ENCODE peak calls at places on chromosomes 7 and 10, in nine cellular contexts. One of them, this sample, is unnamed.

GRCh38 chr7:39898867-39899266 is 51.2 kb upstream of the CDK13 start:
- DNase-seq in GM23338: no peak
- DNase-seq in pancreas: no peak
- DNase-seq in bronchial epithelial cell: no peak
- DNase-seq in AG09319: no peak
- DNase-seq in activated CD8-positive, alpha-beta T cell treated with anti-CD3 and anti-CD28 coated beads for 36 hours: no peak
- DNase-seq in A549: no peak
- DNase-seq in cardiac fibroblast: no peak
- DNase-seq in Calu3: no peak
- DNase-seq in this sample: no peak

GRCh38 chr7:45930967-45931366 is 9.9 kb upstream of the IGFBP3 start:
- DNase-seq in bronchial epithelial cell: no peak
- DNase-seq in activated CD8-positive, alpha-beta T cell treated with anti-CD3 and anti-CD28 coated beads for 36 hours: no peak
- DNase-seq in pancreas: no peak
- DNase-seq in AG09319: no peak
- DNase-seq in cardiac fibroblast: no peak
- DNase-seq in A549: no peak
- DNase-seq in GM23338: no peak
- DNase-seq in Calu3: no peak
- DNase-seq in this sample: no peak

GRCh38 chr10:16425449-16425848 is 11.4 kb upstream of the PTER start:
- DNase-seq in Calu3: no peak
- DNase-seq in bronchial epithelial cell: peak; percentile 8
- DNase-seq in A549: no peak
- DNase-seq in AG09319: no peak
- DNase-seq in GM23338: no peak
- DNase-seq in pancreas: no peak
- DNase-seq in cardiac fibroblast: no peak
- DNase-seq in activated CD8-positive, alpha-beta T cell treated with anti-CD3 and anti-CD28 coated beads for 36 hours: no peak
- DNase-seq in this sample: no peak

GRCh38 chr7:157689269-157690057 is 352.7 kb downstream of the DNAJB6 start:
- DNase-seq in AG09319: no peak
- DNase-seq in A549: no peak
- DNase-seq in activated CD8-positive, alpha-beta T cell treated with anti-CD3 and anti-CD28 coated beads for 36 hours: no peak
- DNase-seq in GM23338: no peak
- DNase-seq in Calu3: no peak
- DNase-seq in bronchial epithelial cell: no peak
- DNase-seq in pancreas: no peak
- DNase-seq in cardiac fibroblast: no peak
- DNase-seq in this sample: peak; percentile 47

GRCh38 chr10:38212460-38212859 is 118.3 kb downstream of the ZNF37A start:
- DNase-seq in Calu3: no peak
- DNase-seq in GM23338: no peak
- DNase-seq in A549: no peak
- DNase-seq in bronchial epithelial cell: no peak
- DNase-seq in cardiac fibroblast: no peak
- DNase-seq in activated CD8-positive, alpha-beta T cell treated with anti-CD3 and anti-CD28 coated beads for 36 hours: no peak
- DNase-seq in pancreas: no peak
- DNase-seq in AG09319: no peak
- DNase-seq in this sample: no peak

GRCh38 chr10:48551796-48552591 is 52.9 kb downstream of the ARHGAP22 start:
- DNase-seq in A549: peak; percentile 61
- DNase-seq in bronchial epithelial cell: peak; percentile 26
- DNase-seq in pancreas: no peak
- DNase-seq in cardiac fibroblast: peak; percentile 61
- DNase-seq in GM23338: peak; percentile 73
- DNase-seq in Calu3: peak; percentile 25
- DNase-seq in activated CD8-positive, alpha-beta T cell treated with anti-CD3 and anti-CD28 coated beads for 36 hours: peak; percentile 54
- DNase-seq in AG09319: peak; percentile 35
- DNase-seq in this sample: peak; percentile 40

GRCh38 chr7:92051655-92052054 is 82.6 kb downstream of the CYP51A1 start:
- DNase-seq in GM23338: no peak
- DNase-seq in AG09319: no peak
- DNase-seq in bronchial epithelial cell: no peak
- DNase-seq in cardiac fibroblast: no peak
- DNase-seq in Calu3: no peak
- DNase-seq in activated CD8-positive, alpha-beta T cell treated with anti-CD3 and anti-CD28 coated beads for 36 hours: no peak
- DNase-seq in A549: no peak
- DNase-seq in pancreas: no peak
- DNase-seq in this sample: no peak

GRCh38 chr7:2637066-2637471 is 5.3 kb downstream of the TTYH3 start:
- DNase-seq in Calu3: no peak
- DNase-seq in activated CD8-positive, alpha-beta T cell treated with anti-CD3 and anti-CD28 coated beads for 36 hours: no peak
- DNase-seq in pancreas: no peak
- DNase-seq in A549: no peak
- DNase-seq in cardiac fibroblast: no peak
- DNase-seq in AG09319: no peak
- DNase-seq in GM23338: no peak
- DNase-seq in bronchial epithelial cell: no peak
- DNase-seq in this sample: no peak

GRCh38 chr10:4195214-4195613 is 410.2 kb upstream of the KLF6 start:
- DNase-seq in activated CD8-positive, alpha-beta T cell treated with anti-CD3 and anti-CD28 coated beads for 36 hours: no peak
- DNase-seq in GM23338: no peak
- DNase-seq in Calu3: no peak
- DNase-seq in AG09319: no peak
- DNase-seq in A549: peak; percentile 15
- DNase-seq in cardiac fibroblast: peak; percentile 83
- DNase-seq in pancreas: no peak
- DNase-seq in bronchial epithelial cell: peak; percentile 78
- DNase-seq in this sample: no peak

GRCh38 chr10:48369501-48369900 is 63.0 kb downstream of the MAPK8 start:
- DNase-seq in bronchial epithelial cell: no peak
- DNase-seq in cardiac fibroblast: no peak
- DNase-seq in A549: no peak
- DNase-seq in GM23338: no peak
- DNase-seq in activated CD8-positive, alpha-beta T cell treated with anti-CD3 and anti-CD28 coated beads for 36 hours: no peak
- DNase-seq in pancreas: no peak
- DNase-seq in Calu3: no peak
- DNase-seq in AG09319: no peak
- DNase-seq in this sample: no peak

GRCh38 chr7:93958216-93958615 is 36.7 kb downstream of the GNG11 start:
- DNase-seq in AG09319: no peak
- DNase-seq in cardiac fibroblast: peak; percentile 65
- DNase-seq in bronchial epithelial cell: peak; percentile 52
- DNase-seq in A549: no peak
- DNase-seq in GM23338: no peak
- DNase-seq in activated CD8-positive, alpha-beta T cell treated with anti-CD3 and anti-CD28 coated beads for 36 hours: no peak
- DNase-seq in Calu3: no peak
- DNase-seq in pancreas: no peak
- DNase-seq in this sample: no peak

GRCh38 chr7:98826811-98827231 is 43.0 kb downstream of the TMEM130 start:
- DNase-seq in activated CD8-positive, alpha-beta T cell treated with anti-CD3 and anti-CD28 coated beads for 36 hours: no peak
- DNase-seq in A549: no peak
- DNase-seq in AG09319: no peak
- DNase-seq in cardiac fibroblast: no peak
- DNase-seq in bronchial epithelial cell: no peak
- DNase-seq in Calu3: no peak
- DNase-seq in pancreas: peak; percentile 43
- DNase-seq in GM23338: peak; percentile 48
- DNase-seq in this sample: no peak

GRCh38 chr10:48406204-48406603 is 99.7 kb downstream of the MAPK8 start:
- DNase-seq in bronchial epithelial cell: peak; percentile 93
- DNase-seq in activated CD8-positive, alpha-beta T cell treated with anti-CD3 and anti-CD28 coated beads for 36 hours: no peak
- DNase-seq in pancreas: no peak
- DNase-seq in GM23338: no peak
- DNase-seq in cardiac fibroblast: peak; percentile 46
- DNase-seq in A549: peak; percentile 2
- DNase-seq in Calu3: no peak
- DNase-seq in AG09319: no peak
- DNase-seq in this sample: no peak

GRCh38 chr7:92767427-92767826 is 68.9 kb downstream of the CDK6 start:
- DNase-seq in cardiac fibroblast: peak; percentile 45
- DNase-seq in bronchial epithelial cell: peak; percentile 35
- DNase-seq in pancreas: no peak
- DNase-seq in activated CD8-positive, alpha-beta T cell treated with anti-CD3 and anti-CD28 coated beads for 36 hours: no peak
- DNase-seq in GM23338: no peak
- DNase-seq in A549: no peak
- DNase-seq in AG09319: no peak
- DNase-seq in Calu3: no peak
- DNase-seq in this sample: no peak

GRCh38 chr7:116653204-116653603 is 18.8 kb upstream of the MET start:
- DNase-seq in AG09319: no peak
- DNase-seq in cardiac fibroblast: peak; percentile 80
- DNase-seq in activated CD8-positive, alpha-beta T cell treated with anti-CD3 and anti-CD28 coated beads for 36 hours: no peak
- DNase-seq in pancreas: no peak
- DNase-seq in GM23338: no peak
- DNase-seq in A549: no peak
- DNase-seq in bronchial epithelial cell: peak; percentile 99
- DNase-seq in Calu3: peak; percentile 49
- DNase-seq in this sample: no peak

GRCh38 chr7:133044722-133045473 is 37.0 kb downstream of the CHCHD3 start:
- DNase-seq in GM23338: peak; percentile 82
- DNase-seq in pancreas: no peak
- DNase-seq in Calu3: no peak
- DNase-seq in cardiac fibroblast: no peak
- DNase-seq in A549: no peak
- DNase-seq in AG09319: no peak
- DNase-seq in activated CD8-positive, alpha-beta T cell treated with anti-CD3 and anti-CD28 coated beads for 36 hours: no peak
- DNase-seq in bronchial epithelial cell: no peak
- DNase-seq in this sample: peak; percentile 24

GRCh38 chr7:75737856-75738603 is 711 bp downstream of the HIP1 start:
- DNase-seq in cardiac fibroblast: no peak
- DNase-seq in A549: no peak
- DNase-seq in GM23338: peak; percentile 59
- DNase-seq in pancreas: no peak
- DNase-seq in bronchial epithelial cell: no peak
- DNase-seq in Calu3: no peak
- DNase-seq in activated CD8-positive, alpha-beta T cell treated with anti-CD3 and anti-CD28 coated beads for 36 hours: no peak
- DNase-seq in AG09319: no peak
- DNase-seq in this sample: peak; percentile 49

GRCh38 chr10:133045556-133046483 is 41.9 kb upstream of the ADGRA1 start:
- DNase-seq in A549: no peak
- DNase-seq in GM23338: no peak
- DNase-seq in Calu3: no peak
- DNase-seq in bronchial epithelial cell: no peak
- DNase-seq in AG09319: no peak
- DNase-seq in pancreas: peak; percentile 26
- DNase-seq in activated CD8-positive, alpha-beta T cell treated with anti-CD3 and anti-CD28 coated beads for 36 hours: no peak
- DNase-seq in cardiac fibroblast: no peak
- DNase-seq in this sample: peak; percentile 36

DNA sequence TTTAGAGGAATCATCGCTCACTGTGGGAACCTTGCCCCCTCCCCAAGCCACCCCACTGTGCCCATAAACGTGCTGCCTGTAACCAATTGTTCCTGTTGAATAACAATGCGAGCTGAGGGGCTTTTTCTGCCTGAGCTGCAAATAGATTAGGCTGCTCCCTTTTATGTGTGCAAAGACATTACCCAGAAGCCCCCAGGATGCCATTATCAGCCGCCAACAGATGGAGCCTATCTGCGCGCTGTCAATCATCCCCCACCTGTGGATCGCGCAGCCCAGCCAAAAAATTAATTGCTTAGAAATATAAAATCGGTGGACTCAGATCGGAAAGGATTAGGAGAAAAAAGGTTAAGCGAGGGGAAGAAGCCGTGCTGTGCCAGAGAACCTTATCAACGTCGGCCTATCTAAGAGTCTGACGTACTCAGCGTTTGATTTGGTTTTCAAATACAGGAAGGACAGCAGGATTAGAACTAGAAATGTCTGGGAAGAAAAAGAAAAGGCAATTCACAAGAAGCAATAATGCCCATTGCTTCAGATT is 167.3 kb upstream of the MYO3A start:
- DNase-seq in GM23338: peak; percentile 91
- DNase-seq in Calu3: no peak
- DNase-seq in AG09319: no peak
- DNase-seq in activated CD8-positive, alpha-beta T cell treated with anti-CD3 and anti-CD28 coated beads for 36 hours: no peak
- DNase-seq in bronchial epithelial cell: no peak
- DNase-seq in cardiac fibroblast: no peak
- DNase-seq in A549: no peak
- DNase-seq in pancreas: no peak
- DNase-seq in this sample: peak; percentile 7
- TF ChIP-seq CTCF in GM23338: no peak
- TF ChIP-seq CTCF in Calu3: no peak
- TF ChIP-seq CTCF in AG09319: no peak
- TF ChIP-seq CTCF in activated CD8-positive, alpha-beta T cell treated with anti-CD3 and anti-CD28 coated beads for 36 hours: no peak
- TF ChIP-seq CTCF in bronchial epithelial cell: no peak
- TF ChIP-seq CTCF in cardiac fibroblast: no peak
- TF ChIP-seq CTCF in A549: no peak
- TF ChIP-seq CTCF in pancreas: no peak
- TF ChIP-seq CTCF in this sample: no peak

GRCh38 chr10:22244001-22244400 is 26.2 kb upstream of the EBLN1 start:
- DNase-seq in activated CD8-positive, alpha-beta T cell treated with anti-CD3 and anti-CD28 coated beads for 36 hours: peak; percentile 33
- DNase-seq in cardiac fibroblast: no peak
- DNase-seq in Calu3: peak; percentile 11
- DNase-seq in pancreas: no peak
- DNase-seq in AG09319: no peak
- DNase-seq in A549: no peak
- DNase-seq in GM23338: peak; percentile 64
- DNase-seq in bronchial epithelial cell: no peak
- DNase-seq in this sample: no peak
- TF ChIP-seq CTCF in activated CD8-positive, alpha-beta T cell treated with anti-CD3 and anti-CD28 coated beads for 36 hours: no peak
- TF ChIP-seq CTCF in cardiac fibroblast: no peak
- TF ChIP-seq CTCF in Calu3: no peak
- TF ChIP-seq CTCF in pancreas: no peak
- TF ChIP-seq CTCF in AG09319: no peak
- TF ChIP-seq CTCF in A549: peak; percentile 20
- TF ChIP-seq CTCF in GM23338: peak; percentile 56
- TF ChIP-seq CTCF in bronchial epithelial cell: no peak
- TF ChIP-seq CTCF in this sample: no peak

DNA sequence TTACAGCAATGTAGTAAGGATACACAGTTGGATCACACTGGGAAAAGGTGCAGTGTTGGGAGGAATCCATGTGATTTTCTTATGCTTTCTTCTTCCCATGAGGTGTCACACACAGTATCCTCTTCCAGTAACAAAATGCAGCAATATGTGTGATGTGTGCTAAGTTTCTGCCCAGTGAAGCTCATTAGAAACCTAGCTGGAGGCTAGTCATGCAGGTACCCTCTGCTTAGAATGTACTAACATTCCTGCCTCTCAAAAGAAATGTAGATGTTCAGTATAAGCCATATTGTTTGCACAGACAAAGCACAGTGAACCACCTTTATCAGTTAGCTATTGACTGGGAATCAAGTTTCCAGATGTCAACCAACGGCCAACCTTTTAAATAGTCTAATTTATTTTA is 12.9 kb upstream of the KCND2 start:
- DNase-seq in GM23338: no peak
- DNase-seq in bronchial epithelial cell: no peak
- DNase-seq in AG09319: no peak
- DNase-seq in A549: no peak
- DNase-seq in Calu3: no peak
- DNase-seq in cardiac fibroblast: no peak
- DNase-seq in pancreas: no peak
- DNase-seq in activated CD8-positive, alpha-beta T cell treated with anti-CD3 and anti-CD28 coated beads for 36 hours: no peak
- DNase-seq in this sample: no peak
- TF ChIP-seq CTCF in GM23338: no peak
- TF ChIP-seq CTCF in bronchial epithelial cell: no peak
- TF ChIP-seq CTCF in AG09319: no peak
- TF ChIP-seq CTCF in A549: no peak
- TF ChIP-seq CTCF in Calu3: no peak
- TF ChIP-seq CTCF in cardiac fibroblast: no peak
- TF ChIP-seq CTCF in pancreas: no peak
- TF ChIP-seq CTCF in activated CD8-positive, alpha-beta T cell treated with anti-CD3 and anti-CD28 coated beads for 36 hours: no peak
- TF ChIP-seq CTCF in this sample: no peak

DNA sequence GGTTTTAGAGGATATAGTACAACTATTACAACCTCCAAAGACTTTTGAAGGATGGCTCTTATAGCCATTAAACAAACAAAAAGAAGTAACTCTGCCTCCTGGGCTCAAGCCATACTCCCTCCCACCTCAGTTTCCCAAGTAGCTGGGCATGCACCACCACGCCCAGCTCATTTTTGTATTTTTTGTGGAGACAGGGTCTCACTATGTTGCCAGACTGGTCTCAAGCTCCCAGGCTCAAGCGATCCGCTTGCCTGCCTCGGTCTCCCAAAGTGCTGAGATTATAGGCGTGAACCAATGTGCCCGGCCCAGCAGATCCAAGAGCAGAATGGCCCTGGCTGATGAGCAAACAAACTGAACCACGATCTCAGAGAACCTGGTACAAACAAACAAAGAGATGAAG is 16.0 kb downstream of the NANOS1 start:
- DNase-seq in Calu3: no peak
- DNase-seq in GM23338: no peak
- DNase-seq in AG09319: no peak
- DNase-seq in activated CD8-positive, alpha-beta T cell treated with anti-CD3 and anti-CD28 coated beads for 36 hours: no peak
- DNase-seq in bronchial epithelial cell: no peak
- DNase-seq in pancreas: no peak
- DNase-seq in cardiac fibroblast: no peak
- DNase-seq in A549: no peak
- DNase-seq in this sample: no peak
- TF ChIP-seq CTCF in Calu3: no peak
- TF ChIP-seq CTCF in GM23338: no peak
- TF ChIP-seq CTCF in AG09319: no peak
- TF ChIP-seq CTCF in activated CD8-positive, alpha-beta T cell treated with anti-CD3 and anti-CD28 coated beads for 36 hours: no peak
- TF ChIP-seq CTCF in bronchial epithelial cell: no peak
- TF ChIP-seq CTCF in pancreas: no peak
- TF ChIP-seq CTCF in cardiac fibroblast: no peak
- TF ChIP-seq CTCF in A549: no peak
- TF ChIP-seq CTCF in this sample: no peak